ENCODE peak calls at places on chromosomes 5 and 9, in nine cellular contexts. W, T, P, C, F, I, Z, A and Y are unnamed samples.

GRCh38 chr5:51685399-51685798 is 302.2 kb downstream of the ISL1 start:
- DNase-seq in P (no peak), Z (no peak), F (no peak), W (no peak), T (no peak), A (no peak), C (no peak), I (no peak), Y (no peak)

GRCh38 chr5:68230285-68230684 is 14.7 kb downstream of the PIK3R1 start:
- DNase-seq in C (no peak), P (no peak), Z (no peak), W (no peak), I (no peak), F (no peak), A (no peak), T (no peak), Y (no peak)

GRCh38 chr9:120608421-120608820 is 28.5 kb upstream of the CDK5RAP2 start:
- DNase-seq in P (no peak), A (no peak), F (no peak), W (no peak), Z (no peak), T (no peak), C (no peak), I (no peak), Y (no peak)

GRCh38 chr9:27308691-27309390 is 11.9 kb upstream of the EQTN start:
- DNase-seq in A (no peak), C (no peak), T (no peak), I (no peak), F (no peak), P (no peak), W (no peak), Z (no peak), Y (no peak)

GRCh38 chr5:157506981-157507780 is 47.2 kb downstream of the NIPAL4 start:
- DNase-seq in T (no peak), F (no peak), A (peak; percentile 5), Z (no peak), W (no peak), P (no peak), I (no peak), C (no peak), Y (no peak)

GRCh38 chr5:40689442-40689841 is 9.7 kb downstream of the PTGER4 start:
- DNase-seq in W (no peak), P (peak; percentile 90), F (peak; percentile 69), I (no peak), C (no peak), T (peak; percentile 38), Z (no peak), A (peak; percentile 96), Y (peak; percentile 72)

GRCh38 chr5:87113848-87114247 is 153.8 kb upstream of the RASA1 start:
- DNase-seq in A (peak; percentile 95), Z (no peak), P (peak; percentile 85), W (no peak), F (no peak), T (peak; percentile 5), I (no peak), C (no peak), Y (peak; percentile 53)

GRCh38 chr5:56680731-56681130 is 134.6 kb upstream of the MAP3K1 start:
- DNase-seq in T (no peak), W (no peak), Z (no peak), F (no peak), A (no peak), C (no peak), I (no peak), P (no peak), Y (no peak)

GRCh38 chr9:130298663-130299279 is 33.2 kb downstream of the HMCN2 start:
- DNase-seq in T (no peak), C (peak; percentile 45), A (no peak), Z (peak; percentile 14), W (no peak), P (peak; percentile 9), F (no peak), I (no peak), Y (peak; percentile 37)

GRCh38 chr5:39024005-39024404 is 50.2 kb downstream of the RICTOR start:
- DNase-seq in C (peak; percentile 26), F (no peak), A (no peak), T (no peak), I (no peak), W (no peak), Z (no peak), P (peak; percentile 42), Y (no peak)

GRCh38 chr5:139141410-139141809 is 56.8 kb downstream of the SIL1 start:
- DNase-seq in I (no peak), W (no peak), Z (no peak), A (no peak), F (no peak), T (no peak), C (no peak), P (peak; percentile 16), Y (no peak)

GRCh38 chr9:115114084-115114483 is 3.9 kb downstream of the TNC start:
- DNase-seq in P (no peak), T (no peak), Z (no peak), A (no peak), F (no peak), W (no peak), I (no peak), C (no peak), Y (no peak)

GRCh38 chr9:127035948-127036347 is 86.5 kb downstream of the ANGPTL2 start:
- DNase-seq in I (no peak), T (no peak), C (no peak), Z (no peak), A (no peak), W (peak; percentile 60), F (no peak), P (no peak), Y (no peak)

GRCh38 chr5:2801602-2802525 is 50.4 kb upstream of the IRX2 start:
- DNase-seq in C (no peak), I (no peak), A (no peak), P (no peak), Z (no peak), T (no peak), W (no peak), F (no peak), Y (no peak)

GRCh38 chr9:131734165-131734610 is 5.7 kb downstream of the RAPGEF1 start:
- DNase-seq in T (peak; percentile 35), F (peak; percentile 61), P (no peak), I (no peak), W (peak; percentile 53), Z (no peak), C (no peak), A (peak; percentile 80), Y (peak; percentile 60)

GRCh38 chr9:138010274-138010800 is 132.8 kb downstream of the CACNA1B start:
- DNase-seq in T (no peak), P (no peak), F (no peak), Z (no peak), I (no peak), W (no peak), C (no peak), A (no peak), Y (no peak)

GRCh38 chr5:1594336-1595106 is 70.8 kb upstream of the LPCAT1 start:
- DNase-seq in A (no peak), Z (peak; percentile 86), C (peak; percentile 91), F (peak; percentile 90), I (peak; percentile 11), W (peak; percentile 80), T (peak; percentile 36), P (peak; percentile 18), Y (peak; percentile 83)